ENCODE peak calls at places on chromosomes 4 and X, in five cellular contexts. P is lower leg skin, U is IMR-90, H is HL-60, Z is AG09309. X is an unnamed sample.

GRCh38 chr4:122606364-122607043 is 14.4 kb downstream of the IL21 start:
- DNase-seq in P (no peak), U (no peak), H (no peak), Z (no peak), X (no peak)

GRCh38 chr4:169032194-169032593 is 22.1 kb upstream of the CBR4 start:
- DNase-seq in P (no peak), U (no peak), H (no peak), Z (no peak), X (no peak)

GRCh38 chr4:159455675-159456235 is 352.9 kb downstream of the RAPGEF2 start:
- DNase-seq in P (no peak), U (peak), H (peak), Z (no peak), X (peak)

GRCh38 chr4:40915318-40916217 is 165.8 kb downstream of the NSUN7 start:
- DNase-seq in P (peak), U (peak), H (no peak), Z (no peak), X (no peak)

GRCh38 chrX:120452131-120452530 is 17.0 kb downstream of the LAMP2 start:
- DNase-seq in P (no peak), U (peak), H (peak), Z (no peak), X (peak)

GRCh38 chr4:88971536-88971935 is 85.4 kb downstream of the FAM13A start:
- DNase-seq in P (no peak), U (no peak), H (no peak), Z (no peak), X (no peak)

GRCh38 chrX:16185725-16186136 is 18.4 kb downstream of the MAGEB17 start:
- DNase-seq in P (no peak), U (peak), H (no peak), Z (peak), X (peak)

GRCh38 chrX:84046403-84046984 is 141.5 kb downstream of the RPS6KA6 start:
- DNase-seq in P (no peak), U (peak), H (peak), Z (no peak), X (peak)

GRCh38 chrX:44223150-44223549 is 120.3 kb downstream of the EFHC2 start:
- DNase-seq in P (no peak), U (peak), H (no peak), Z (no peak), X (peak)

GRCh38 chr4:48169636-48170035 is 35.6 kb upstream of the TXK start:
- DNase-seq in P (no peak), U (no peak), H (no peak), Z (no peak), X (no peak)

GRCh38 chrX:48665991-48666390 is 17.6 kb upstream of the WAS start:
- DNase-seq in P (no peak), U (no peak), H (no peak), Z (no peak), X (peak)

GRCh38 chrX:77788050-77788449 is 2.0 kb upstream of the ATRX start:
- DNase-seq in P (no peak), U (peak), H (no peak), Z (peak), X (peak)

GRCh38 chr4:89492476-89493110 is 185.0 kb upstream of the GPRIN3 start:
- DNase-seq in P (no peak), U (peak), H (no peak), Z (peak), X (peak)

DNA sequence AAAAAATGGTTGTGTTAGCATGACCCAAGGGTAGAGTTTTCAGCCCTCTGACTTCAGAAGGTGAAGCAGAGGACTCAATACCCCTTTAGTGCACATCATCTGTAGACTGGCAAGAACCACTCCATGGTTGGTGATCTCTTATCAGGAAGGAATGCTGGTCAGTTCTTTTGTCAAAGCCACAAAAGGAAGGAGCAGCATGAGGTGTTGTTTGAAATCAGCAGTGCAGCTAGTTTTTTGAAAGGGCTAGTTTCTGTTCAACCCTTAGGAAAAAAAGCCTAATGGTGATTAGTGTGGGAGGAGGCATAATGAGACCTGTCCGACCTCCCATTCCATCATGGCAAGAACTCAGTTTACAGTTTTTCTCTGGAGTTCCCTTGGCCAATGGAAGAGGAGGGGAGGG is 362.0 kb upstream of the CT83 start:
- DNase-seq in P (no peak), U (no peak), H (no peak), Z (no peak), X (no peak)
- H3K4me3 ChIP-seq in P (no peak), U (no peak), H (no peak), Z (no peak), X (no peak)

GRCh38 chrX:85365370-85365995 is 14.0 kb downstream of the POF1B start:
- DNase-seq in P (no peak), U (no peak), H (no peak), Z (no peak), X (no peak)
- TF ChIP-seq CTCF in P (no peak), U (no peak), H (no peak), Z (no peak), X (no peak)

GRCh38 chrX:8404958-8405357 is 59.7 kb upstream of the VCX3B start:
- DNase-seq in P (no peak), U (no peak), H (no peak), Z (no peak), X (no peak)
- H3K4me3 ChIP-seq in P (no peak), U (no peak), H (no peak), Z (no peak), X (no peak)

DNA sequence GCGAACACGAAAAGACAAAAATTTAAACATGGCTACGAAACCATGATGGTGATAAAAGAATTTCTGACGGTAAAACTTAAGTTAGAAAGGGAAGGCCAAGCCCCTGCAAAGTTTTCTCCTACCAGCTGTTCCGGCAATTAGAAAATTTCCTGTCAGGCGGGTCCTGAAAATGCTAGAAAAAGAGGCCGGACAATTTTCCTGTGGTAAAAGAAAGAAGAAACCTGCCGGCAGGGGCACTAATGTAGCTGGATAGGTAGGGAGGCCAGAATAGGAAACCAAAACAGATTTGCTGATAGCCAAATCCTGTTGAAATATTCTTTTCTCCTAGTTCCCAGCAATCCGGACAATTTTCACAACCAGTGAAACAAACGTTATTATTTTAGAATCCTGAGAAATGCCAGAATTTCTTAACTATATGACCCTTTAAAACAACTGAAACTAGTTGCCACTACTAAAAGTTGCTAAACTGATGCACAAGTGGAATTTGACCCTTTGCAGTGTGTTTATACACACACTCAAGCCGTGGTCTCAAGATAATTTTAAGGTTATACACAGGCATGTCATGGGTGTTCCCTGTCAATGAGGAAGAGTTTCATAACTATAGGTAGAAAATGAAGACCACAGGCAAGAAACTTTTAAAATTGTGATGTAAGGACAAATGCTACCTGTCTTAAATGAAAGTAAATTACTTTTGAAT is 47.8 kb downstream of the RPS6KA3 start:
- DNase-seq in P (no peak), U (peak), H (no peak), Z (no peak), X (peak)
- TF ChIP-seq CTCF in P (no peak), U (no peak), H (no peak), Z (no peak), X (no peak)

GRCh38 chr4:151322565-151322964 is 2.8 kb downstream of the SH3D19 start:
- DNase-seq in P (no peak), U (no peak), H (no peak), Z (no peak), X (peak)
- H3K4me3 ChIP-seq in P (no peak), U (no peak), H (no peak), Z (no peak), X (no peak)

GRCh38 chrX:24498975-24499374 is 33.9 kb downstream of the PDK3 start:
- DNase-seq in P (no peak), U (peak), H (no peak), Z (no peak), X (peak)

GRCh38 chrX:24494544-24495113 is 29.5 kb downstream of the PDK3 start:
- DNase-seq in P (no peak), U (peak), H (no peak), Z (peak), X (peak)

GRCh38 chrX:24493740-24494543 is 28.9 kb downstream of the PDK3 start:
- DNase-seq in P (no peak), U (no peak), H (no peak), Z (no peak), X (no peak)

GRCh38 chrX:24495700-24496099 is 30.6 kb downstream of the PDK3 start:
- DNase-seq in P (no peak), U (no peak), H (no peak), Z (no peak), X (no peak)

GRCh38 chrX:24498181-24498580 is 33.1 kb downstream of the PDK3 start:
- DNase-seq in P (no peak), U (no peak), H (no peak), Z (no peak), X (peak)
- TF ChIP-seq CTCF in P (no peak), U (no peak), H (no peak), Z (peak), X (peak)

DNA sequence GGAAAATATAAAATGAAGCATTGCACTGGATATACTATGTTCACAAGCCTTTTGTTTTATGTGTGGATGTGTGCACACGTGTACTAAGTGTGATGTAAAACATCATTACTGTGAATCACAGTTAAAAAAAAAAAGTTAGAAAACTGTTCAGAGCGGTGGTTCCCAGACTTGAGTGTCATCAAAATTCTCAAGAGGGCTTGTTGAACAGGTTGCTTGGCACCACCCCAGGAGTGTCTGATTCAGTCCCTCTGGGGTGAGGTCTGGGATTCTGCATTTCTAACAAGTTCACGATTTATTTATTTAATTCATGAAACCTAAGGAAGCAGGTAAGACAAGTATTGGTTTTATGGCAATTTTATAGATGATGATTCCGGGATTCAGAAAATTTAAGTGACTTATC is 1.8 kb downstream of the CENPU start:
- DNase-seq in P (no peak), U (peak), H (no peak), Z (no peak), X (peak)
- H3K4me3 ChIP-seq in P (no peak), U (no peak), H (peak), Z (no peak), X (peak)

DNA sequence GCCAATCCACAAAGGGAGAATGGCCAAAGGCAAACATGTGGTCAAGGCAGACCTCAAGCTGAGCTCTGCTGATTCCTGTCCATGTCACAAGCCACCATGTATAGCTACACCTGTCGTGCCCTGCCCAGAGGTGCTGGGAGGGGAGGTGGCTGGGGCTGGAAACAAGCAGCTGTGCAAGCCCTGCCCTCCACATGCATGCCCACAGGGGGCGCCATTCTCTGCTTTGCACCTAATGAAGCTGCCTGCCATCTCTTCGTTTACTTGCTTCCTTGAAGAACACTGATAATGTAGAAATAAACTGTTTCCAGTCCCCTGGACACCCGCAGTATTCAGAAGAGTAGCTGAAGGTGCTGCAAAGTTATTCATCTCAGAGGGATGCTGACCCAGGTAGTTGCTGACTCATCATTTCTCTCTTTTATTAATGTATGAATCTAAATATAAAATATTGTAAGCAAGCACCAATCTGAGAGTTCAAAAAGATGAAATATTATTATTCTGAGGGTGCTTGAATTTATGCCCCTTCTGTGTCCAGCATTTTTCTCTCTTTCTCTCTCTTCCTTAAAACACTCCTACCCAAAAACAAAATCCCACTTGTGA is 278.6 kb downstream of the ADGRA3 start:
- DNase-seq in P (no peak), U (peak), H (peak), Z (no peak), X (peak)
- TF ChIP-seq CTCF in P (no peak), U (peak), H (peak), Z (peak), X (peak)

GRCh38 chr4:118823471-118823870 is 12.5 kb downstream of the SEC24D start:
- DNase-seq in P (no peak), U (no peak), H (no peak), Z (no peak), X (no peak)

GRCh38 chr4:118824141-118824540 is 11.8 kb downstream of the SEC24D start:
- DNase-seq in P (no peak), U (no peak), H (no peak), Z (no peak), X (no peak)

GRCh38 chr4:118829107-118829506 is 6.8 kb downstream of the SEC24D start:
- DNase-seq in P (no peak), U (no peak), H (no peak), Z (no peak), X (no peak)

GRCh38 chr4:118826723-118827444 is 9.0 kb downstream of the SEC24D start:
- DNase-seq in P (no peak), U (no peak), H (no peak), Z (no peak), X (no peak)

DNA sequence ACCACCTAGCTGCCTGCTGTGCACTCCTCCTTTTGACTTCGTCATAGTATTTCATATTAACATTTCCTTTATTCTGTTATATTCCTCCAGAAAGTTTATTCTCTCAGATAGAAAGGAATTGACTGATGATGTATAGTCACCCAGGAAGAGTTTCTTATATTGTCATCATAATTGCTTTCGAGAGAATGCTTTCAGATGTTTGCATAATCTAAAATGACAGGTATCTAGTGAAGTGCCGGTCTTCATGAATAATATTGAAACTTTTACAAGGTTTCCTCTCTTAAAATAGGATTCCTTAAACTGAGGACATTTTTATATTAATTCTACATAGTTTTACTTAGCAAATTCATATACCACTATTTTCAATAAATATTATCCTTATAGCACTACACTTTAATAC is 10.1 kb downstream of the SEC24D start:
- DNase-seq in P (no peak), U (no peak), H (no peak), Z (no peak), X (no peak)
- H3K4me3 ChIP-seq in P (no peak), U (no peak), H (no peak), Z (no peak), X (no peak)

X was measured in fibroblast of the aortic adventitia.